ENCODE peak calls at places on chromosomes 5 and 9, in ten cellular contexts. A, V, D, B, T, P, C, U, H and Y are unnamed samples.

GRCh38 chr5:119179857-119180641 is 109.2 kb downstream of the DMXL1 start:
- DNase-seq in P (peak), B (no peak), A (no peak), D (no peak), T (no peak), U (peak), H (no peak), C (no peak), V (no peak), Y (no peak)

GRCh38 chr5:32506251-32506661 is 61.7 kb upstream of the ZFR start:
- DNase-seq in B (no peak), A (no peak), D (peak), P (no peak), V (no peak), T (no peak), U (no peak), H (peak), C (no peak), Y (peak)

GRCh38 chr5:110018509-110018908 is 328.8 kb downstream of the MAN2A1 start:
- DNase-seq in D (no peak), U (no peak), A (no peak), V (no peak), T (no peak), P (no peak), C (no peak), H (no peak), B (no peak), Y (no peak)

GRCh38 chr5:107170620-107171019 is 500.1 kb downstream of the EFNA5 start:
- DNase-seq in H (no peak), P (no peak), D (no peak), V (no peak), U (no peak), A (no peak), C (no peak), T (no peak), B (no peak), Y (no peak)

GRCh38 chr5:143964919-143965318 is 153.0 kb downstream of the HMHB1 start:
- DNase-seq in C (peak), B (no peak), P (no peak), V (no peak), H (no peak), T (no peak), U (no peak), A (no peak), D (no peak), Y (no peak)

GRCh38 chr9:14209399-14209990 is 104.4 kb downstream of the NFIB start:
- DNase-seq in B (no peak), T (no peak), A (no peak), D (no peak), V (no peak), H (no peak), P (no peak), U (no peak), C (no peak), Y (no peak)

GRCh38 chr9:88577736-88578485 is 42.9 kb downstream of the NXNL2 start:
- DNase-seq in U (no peak), D (no peak), C (no peak), P (no peak), H (no peak), A (no peak), T (no peak), B (no peak), V (no peak), Y (no peak)

GRCh38 chr5:67206381-67207328 is 10.1 kb upstream of the CD180 start:
- DNase-seq in B (no peak), D (peak), V (peak), A (peak), P (peak), U (peak), C (peak), T (no peak), H (no peak), Y (no peak)

GRCh38 chr5:61401726-61402125 is 69.7 kb downstream of the ZSWIM6 start:
- DNase-seq in D (no peak), H (peak), A (peak), P (peak), T (peak), U (peak), C (peak), B (no peak), V (no peak), Y (no peak)

GRCh38 chr5:181205402-181205734 is 372 bp upstream of the TRIM7 start:
- DNase-seq in U (no peak), A (no peak), T (no peak), P (no peak), B (no peak), V (no peak), C (no peak), D (no peak), H (no peak), Y (no peak)